ENCODE peak calls at places on chromosome 5, in four cellular contexts. T, D, W and K are unnamed samples.

GRCh38 chr5:142235050-142235797 is 89.6 kb downstream of the SPRY4 start:
- DNase-seq in W (peak; percentile 20), D (no peak), T (no peak), K (no peak)

GRCh38 chr5:43075319-43076293 is 35.5 kb upstream of the ANXA2R start:
- DNase-seq in T (no peak), D (no peak), W (peak; percentile 42), K (no peak)

GRCh38 chr5:133921899-133922468 is 46.4 kb downstream of the C5orf15 start:
- DNase-seq in D (peak; percentile 56), W (no peak), T (no peak), K (no peak)

GRCh38 chr5:1479581-1480188 is 34.4 kb upstream of the SLC6A3 start:
- DNase-seq in W (peak; percentile 39), D (peak; percentile 87), T (peak; percentile 42), K (peak; percentile 41)

GRCh38 chr5:157459715-157460599 is at the start of gene NIPAL4:
- DNase-seq in W (no peak), T (no peak), D (peak; percentile 77), K (peak; percentile 32)

GRCh38 chr5:69415584-69415958 is 655 bp downstream of the MARVELD2 start:
- DNase-seq in T (no peak), W (no peak), D (no peak), K (peak; percentile 44)

GRCh38 chr5:105953616-105954015 is 1717.1 kb downstream of the EFNA5 start:
- DNase-seq in T (no peak), D (no peak), W (no peak), K (no peak)

GRCh38 chr5:141677415-141677814 is 4.6 kb downstream of the ARAP3 start:
- DNase-seq in T (no peak), W (no peak), D (peak; percentile 72), K (no peak)

GRCh38 chr5:180161420-180162303 is 47.3 kb downstream of the RASGEF1C start:
- DNase-seq in W (no peak), D (peak; percentile 80), T (no peak), K (no peak)

GRCh38 chr5:81232449-81233079 is 558 bp upstream of the CKMT2 start:
- DNase-seq in T (peak; percentile 2), D (no peak), W (peak; percentile 94), K (no peak)

GRCh38 chr5:137051165-137051564 is 448.0 kb downstream of the SPOCK1 start:
- DNase-seq in T (no peak), W (no peak), D (no peak), K (no peak)

GRCh38 chr5:124477002-124477546 is 269.4 kb downstream of the ZNF608 start:
- DNase-seq in T (no peak), D (no peak), W (no peak), K (no peak)

GRCh38 chr5:115460476-115460875 is 84.1 kb downstream of the FEM1C start:
- DNase-seq in D (no peak), T (no peak), W (peak; percentile 76), K (peak; percentile 70)

GRCh38 chr5:60295423-60295822 is 401.9 kb upstream of the PDE4D start:
- DNase-seq in T (no peak), D (peak; percentile 20), W (no peak), K (peak; percentile 35)

GRCh38 chr5:137310051-137310730 is 188.9 kb downstream of the SPOCK1 start:
- DNase-seq in D (no peak), W (no peak), T (peak; percentile 88), K (peak; percentile 88)

GRCh38 chr5:114789773-114790402 is 379.8 kb downstream of the TRIM36 start:
- DNase-seq in T (no peak), W (no peak), D (peak; percentile 30), K (peak; percentile 47)

DNA sequence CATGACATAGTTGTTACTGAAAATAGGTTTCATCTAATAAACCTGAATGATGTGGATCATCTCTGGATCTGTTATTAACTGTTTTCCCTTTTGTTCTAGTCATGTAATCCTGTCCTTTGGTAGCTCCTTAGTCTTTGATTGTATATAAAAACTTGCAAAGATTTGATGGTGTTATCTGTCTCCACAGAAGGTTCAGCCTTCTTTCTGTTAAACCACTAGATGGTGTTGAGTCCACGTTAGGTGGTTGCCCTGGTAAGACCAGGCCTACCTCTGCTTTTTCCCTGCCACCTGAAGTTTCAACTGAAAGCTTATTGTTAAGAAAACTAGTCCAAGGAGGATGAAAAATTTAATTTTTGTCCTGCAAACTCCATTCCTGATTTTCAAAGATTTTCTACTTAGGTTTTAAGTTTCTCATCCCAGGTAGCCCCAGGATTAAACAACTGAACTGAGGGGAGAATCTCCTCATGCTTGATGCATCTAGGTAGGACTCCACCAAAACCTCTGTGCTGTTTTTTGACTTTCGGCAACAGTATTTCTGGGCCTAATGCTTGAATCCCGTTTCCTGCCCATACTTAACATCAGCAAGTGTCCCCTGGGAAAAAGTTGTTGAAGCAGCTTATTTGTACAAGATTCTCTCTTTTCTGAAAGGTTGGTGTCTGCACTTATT is 68.5 kb downstream of the RICTOR start:
- DNase-seq in T (no peak), D (no peak), W (no peak), K (peak; percentile 37)
- TF ChIP-seq CTCF in T (peak; percentile 28), D (peak; percentile 20), W (no peak), K (peak; percentile 41)

GRCh38 chr5:40480392-40480791 is 199.3 kb upstream of the PTGER4 start:
- DNase-seq in W (no peak), D (no peak), T (no peak), K (no peak)

GRCh38 chr5:40478766-40479165 is 200.9 kb upstream of the PTGER4 start:
- DNase-seq in T (no peak), W (no peak), D (no peak), K (no peak)

GRCh38 chr5:40483316-40483715 is 196.4 kb upstream of the PTGER4 start:
- DNase-seq in T (no peak), D (no peak), W (no peak), K (peak; percentile 29)

GRCh38 chr5:40479939-40480338 is 199.8 kb upstream of the PTGER4 start:
- DNase-seq in T (no peak), D (no peak), W (no peak), K (no peak)

GRCh38 chr5:40481226-40481625 is 198.5 kb upstream of the PTGER4 start:
- DNase-seq in W (no peak), T (no peak), D (no peak), K (peak; percentile 34)
- TF ChIP-seq CTCF in W (no peak), T (no peak), D (no peak), K (no peak)

DNA sequence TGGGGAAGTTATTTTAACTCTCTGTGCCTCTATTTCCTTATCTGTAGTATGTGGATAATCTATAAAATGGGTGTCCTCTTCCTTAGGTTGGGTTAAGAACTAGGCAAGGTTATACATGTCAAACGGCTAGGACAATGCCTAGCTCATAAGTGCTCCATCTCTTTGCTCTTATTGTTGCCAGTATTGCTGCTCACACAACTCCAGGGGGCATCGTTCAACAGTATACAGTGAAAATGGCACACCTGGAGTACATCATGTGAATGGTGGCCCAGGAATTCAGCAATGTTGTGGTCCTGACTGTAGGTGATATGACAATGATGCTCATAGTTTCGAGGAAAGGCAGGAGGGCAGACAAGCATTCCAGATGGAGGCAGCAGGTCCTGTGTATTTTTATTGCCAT is 30.1 kb downstream of the SLIT3 start:
- DNase-seq in D (no peak), W (no peak), T (no peak), K (peak; percentile 26)
- TF ChIP-seq CTCF in D (no peak), W (no peak), T (no peak), K (no peak)

GRCh38 chr5:37723147-37723961 is 116.5 kb downstream of the GDNF start:
- DNase-seq in D (no peak), W (no peak), T (no peak), K (peak; percentile 17)

GRCh38 chr5:37722236-37723146 is 117.3 kb downstream of the GDNF start:
- DNase-seq in W (no peak), D (no peak), T (peak; percentile 91), K (peak; percentile 77)

GRCh38 chr5:37725185-37725584 is 114.7 kb downstream of the GDNF start:
- DNase-seq in D (no peak), W (no peak), T (no peak), K (no peak)

GRCh38 chr5:37727238-37727637 is 112.6 kb downstream of the GDNF start:
- DNase-seq in W (no peak), T (no peak), D (no peak), K (no peak)

DNA sequence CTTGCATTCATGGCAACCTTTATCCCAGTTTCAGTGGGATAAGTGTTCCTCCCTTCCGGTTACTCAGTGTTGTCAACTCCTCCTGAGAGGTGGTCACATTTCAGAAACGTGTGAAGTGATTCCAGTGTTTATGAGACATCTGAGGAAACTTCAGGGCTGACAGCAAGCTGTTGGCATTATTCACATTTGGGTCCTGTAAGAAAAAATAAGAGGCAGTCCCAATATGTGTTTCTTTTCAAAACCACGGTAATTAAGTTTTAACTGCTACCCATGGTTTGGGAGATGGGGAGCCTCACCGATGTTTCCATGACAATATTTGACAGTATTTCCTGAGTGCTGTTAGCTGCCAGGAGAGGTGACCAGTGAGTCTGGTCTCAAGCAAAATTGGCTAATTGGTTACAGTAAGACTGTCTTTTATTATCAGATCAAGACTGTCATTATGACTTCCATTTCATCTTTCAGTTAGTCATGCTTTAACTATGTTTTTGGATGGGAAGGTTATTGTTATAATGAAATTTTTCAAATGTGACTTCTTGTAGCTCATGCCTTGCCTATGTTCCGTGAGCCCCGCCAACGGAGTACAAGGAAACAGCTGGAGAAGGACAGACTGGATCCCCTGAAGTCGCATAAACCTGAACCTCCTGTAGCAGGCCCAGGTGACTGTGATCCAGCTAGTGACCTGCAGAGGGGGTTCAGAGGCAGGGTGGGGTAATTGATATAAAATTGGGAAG is 115.3 kb downstream of the GDNF start:
- DNase-seq in T (no peak), D (no peak), W (no peak), K (no peak)
- TF ChIP-seq CTCF in T (peak; percentile 19), D (peak; percentile 33), W (no peak), K (no peak)

GRCh38 chr5:123119334-123119986 is 30.4 kb downstream of the PRDM6 start:
- DNase-seq in W (no peak), T (peak; percentile 13), D (no peak), K (peak; percentile 61)
- TF ChIP-seq CTCF in W (no peak), T (no peak), D (no peak), K (no peak)